ENCODE peak calls at places on chromosomes 6 and 20, in eight cellular contexts. One of them, this sample, is unnamed.
A peak's percentile ranks its signal among the peaks of the same experiment; 100 is the strongest.

GRCh38 chr20:3109350-3110302 is 25.1 kb upstream of the AVP start:
- DNase-seq in A549: no peak
- DNase-seq in cardiac muscle cell: no peak
- DNase-seq in neural progenitor cell: no peak
- DNase-seq in CD8-positive, alpha-beta T cell: no peak
- DNase-seq in pancreas: no peak
- DNase-seq in lower lobe of right lung: no peak
- DNase-seq in aorta: no peak
- DNase-seq in this sample: no peak

GRCh38 chr6:30990422-30991086 is 7.0 kb downstream of the MUC21 start:
- DNase-seq in A549: no peak
- DNase-seq in cardiac muscle cell: no peak
- DNase-seq in neural progenitor cell: no peak
- DNase-seq in CD8-positive, alpha-beta T cell: no peak
- DNase-seq in pancreas: no peak
- DNase-seq in lower lobe of right lung: no peak
- DNase-seq in aorta: no peak
- DNase-seq in this sample: no peak

GRCh38 chr6:7148100-7148822 is 40.5 kb downstream of the RREB1 start:
- DNase-seq in A549: no peak
- DNase-seq in cardiac muscle cell: no peak
- DNase-seq in neural progenitor cell: no peak
- DNase-seq in CD8-positive, alpha-beta T cell: no peak
- DNase-seq in pancreas: no peak
- DNase-seq in lower lobe of right lung: no peak
- DNase-seq in aorta: no peak
- DNase-seq in this sample: peak; percentile 63

GRCh38 chr6:2876210-2877056 is 26.7 kb downstream of the SERPINB9 start:
- DNase-seq in A549: peak; percentile 74
- DNase-seq in cardiac muscle cell: peak; percentile 95
- DNase-seq in neural progenitor cell: peak; percentile 64
- DNase-seq in CD8-positive, alpha-beta T cell: no peak
- DNase-seq in pancreas: peak; percentile 58
- DNase-seq in lower lobe of right lung: peak; percentile 79
- DNase-seq in aorta: no peak
- DNase-seq in this sample: peak; percentile 91

GRCh38 chr6:52598824-52599190 is 21.9 kb upstream of the TRAM2 start:
- DNase-seq in A549: no peak
- DNase-seq in cardiac muscle cell: no peak
- DNase-seq in neural progenitor cell: no peak
- DNase-seq in CD8-positive, alpha-beta T cell: no peak
- DNase-seq in pancreas: no peak
- DNase-seq in lower lobe of right lung: no peak
- DNase-seq in aorta: no peak
- DNase-seq in this sample: no peak

GRCh38 chr6:20630136-20630535 is 95.9 kb downstream of the CDKAL1 start:
- DNase-seq in A549: no peak
- DNase-seq in cardiac muscle cell: no peak
- DNase-seq in neural progenitor cell: peak; percentile 17
- DNase-seq in CD8-positive, alpha-beta T cell: no peak
- DNase-seq in pancreas: no peak
- DNase-seq in lower lobe of right lung: no peak
- DNase-seq in aorta: no peak
- DNase-seq in this sample: no peak

GRCh38 chr6:150898390-150899170 is 33.1 kb downstream of the MTHFD1L start:
- DNase-seq in A549: no peak
- DNase-seq in cardiac muscle cell: no peak
- DNase-seq in neural progenitor cell: no peak
- DNase-seq in CD8-positive, alpha-beta T cell: no peak
- DNase-seq in pancreas: no peak
- DNase-seq in lower lobe of right lung: no peak
- DNase-seq in aorta: no peak
- DNase-seq in this sample: peak; percentile 59

GRCh38 chr6:52576392-52577021 is 353 bp downstream of the TRAM2 start:
- DNase-seq in A549: peak; percentile 67
- DNase-seq in cardiac muscle cell: peak; percentile 83
- DNase-seq in neural progenitor cell: peak; percentile 83
- DNase-seq in CD8-positive, alpha-beta T cell: peak; percentile 34
- DNase-seq in pancreas: peak; percentile 16
- DNase-seq in lower lobe of right lung: no peak
- DNase-seq in aorta: peak; percentile 89
- DNase-seq in this sample: peak; percentile 88

GRCh38 chr6:16316741-16317251 is 78.4 kb downstream of the GMPR start:
- DNase-seq in A549: peak; percentile 21
- DNase-seq in cardiac muscle cell: peak; percentile 48
- DNase-seq in neural progenitor cell: peak; percentile 69
- DNase-seq in CD8-positive, alpha-beta T cell: no peak
- DNase-seq in pancreas: peak; percentile 16
- DNase-seq in lower lobe of right lung: no peak
- DNase-seq in aorta: no peak
- DNase-seq in this sample: peak; percentile 68

GRCh38 chr20:35952480-35953410 is 1.6 kb downstream of the SCAND1 start:
- DNase-seq in A549: peak; percentile 15
- DNase-seq in cardiac muscle cell: peak; percentile 32
- DNase-seq in neural progenitor cell: no peak
- DNase-seq in CD8-positive, alpha-beta T cell: no peak
- DNase-seq in pancreas: no peak
- DNase-seq in lower lobe of right lung: no peak
- DNase-seq in aorta: no peak
- DNase-seq in this sample: peak; percentile 58

GRCh38 chr6:15518057-15518456 is 144.8 kb downstream of the DTNBP1 start:
- DNase-seq in A549: no peak
- DNase-seq in cardiac muscle cell: no peak
- DNase-seq in neural progenitor cell: no peak
- DNase-seq in CD8-positive, alpha-beta T cell: no peak
- DNase-seq in pancreas: no peak
- DNase-seq in lower lobe of right lung: no peak
- DNase-seq in aorta: no peak
- DNase-seq in this sample: no peak

GRCh38 chr6:147699637-147700036 is 191.1 kb downstream of the SAMD5 start:
- DNase-seq in A549: peak; percentile 6
- DNase-seq in cardiac muscle cell: peak; percentile 20
- DNase-seq in neural progenitor cell: no peak
- DNase-seq in CD8-positive, alpha-beta T cell: no peak
- DNase-seq in pancreas: no peak
- DNase-seq in lower lobe of right lung: no peak
- DNase-seq in aorta: no peak
- DNase-seq in this sample: peak; percentile 68

GRCh38 chr6:20924911-20925543 is 390.8 kb downstream of the CDKAL1 start:
- DNase-seq in A549: no peak
- DNase-seq in cardiac muscle cell: no peak
- DNase-seq in neural progenitor cell: no peak
- DNase-seq in CD8-positive, alpha-beta T cell: no peak
- DNase-seq in pancreas: no peak
- DNase-seq in lower lobe of right lung: no peak
- DNase-seq in aorta: no peak
- DNase-seq in this sample: peak; percentile 23

GRCh38 chr6:42269553-42269952 is 51.9 kb upstream of the MRPS10 start:
- DNase-seq in A549: no peak
- DNase-seq in cardiac muscle cell: no peak
- DNase-seq in neural progenitor cell: no peak
- DNase-seq in CD8-positive, alpha-beta T cell: no peak
- DNase-seq in pancreas: no peak
- DNase-seq in lower lobe of right lung: no peak
- DNase-seq in aorta: no peak
- DNase-seq in this sample: no peak

GRCh38 chr6:36290668-36291620 is 21.1 kb downstream of the PNPLA1 start:
- DNase-seq in A549: peak; percentile 18
- DNase-seq in cardiac muscle cell: peak; percentile 58
- DNase-seq in neural progenitor cell: no peak
- DNase-seq in CD8-positive, alpha-beta T cell: no peak
- DNase-seq in pancreas: no peak
- DNase-seq in lower lobe of right lung: peak; percentile 59
- DNase-seq in aorta: no peak
- DNase-seq in this sample: peak; percentile 22

GRCh38 chr6:132624175-132624574 is at the start of gene TAAR2:
- DNase-seq in A549: no peak
- DNase-seq in cardiac muscle cell: no peak
- DNase-seq in neural progenitor cell: no peak
- DNase-seq in CD8-positive, alpha-beta T cell: no peak
- DNase-seq in pancreas: no peak
- DNase-seq in lower lobe of right lung: no peak
- DNase-seq in aorta: no peak
- DNase-seq in this sample: no peak

GRCh38 chr6:81940451-81940850 is 188.0 kb upstream of the TENT5A start:
- DNase-seq in A549: no peak
- DNase-seq in cardiac muscle cell: no peak
- DNase-seq in neural progenitor cell: no peak
- DNase-seq in CD8-positive, alpha-beta T cell: no peak
- DNase-seq in pancreas: no peak
- DNase-seq in lower lobe of right lung: no peak
- DNase-seq in aorta: no peak
- DNase-seq in this sample: no peak

GRCh38 chr6:35782424-35782823 is 1.6 kb downstream of the CLPSL1 start:
- DNase-seq in A549: no peak
- DNase-seq in cardiac muscle cell: no peak
- DNase-seq in neural progenitor cell: no peak
- DNase-seq in CD8-positive, alpha-beta T cell: no peak
- DNase-seq in pancreas: peak; percentile 47
- DNase-seq in lower lobe of right lung: no peak
- DNase-seq in aorta: no peak
- DNase-seq in this sample: no peak

GRCh38 chr6:140071601-140072062 is 697.2 kb upstream of the CITED2 start:
- DNase-seq in A549: no peak
- DNase-seq in cardiac muscle cell: peak; percentile 57
- DNase-seq in neural progenitor cell: no peak
- DNase-seq in CD8-positive, alpha-beta T cell: no peak
- DNase-seq in pancreas: no peak
- DNase-seq in lower lobe of right lung: no peak
- DNase-seq in aorta: no peak
- DNase-seq in this sample: peak; percentile 75
- H3K4me1 ChIP-seq in A549: peaks cover 18% of the 10 kb centered on the region
- H3K4me1 ChIP-seq in cardiac muscle cell: no peaks in the 10 kb centered on the region
- H3K4me1 ChIP-seq in neural progenitor cell: no peaks in the 10 kb centered on the region
- H3K4me1 ChIP-seq in CD8-positive, alpha-beta T cell: no peaks in the 10 kb centered on the region
- H3K4me1 ChIP-seq in pancreas: peaks cover 15% of the 10 kb centered on the region
- H3K4me1 ChIP-seq in lower lobe of right lung: peaks cover 18% of the 10 kb centered on the region
- H3K4me1 ChIP-seq in aorta: peaks cover 2% of the 10 kb centered on the region
- H3K4me1 ChIP-seq in this sample: peaks cover 1% of the 10 kb centered on the region

GRCh38 chr6:128519931-128520435 is 416 bp downstream of the PTPRK start:
- DNase-seq in A549: no peak
- DNase-seq in cardiac muscle cell: peak; percentile 77
- DNase-seq in neural progenitor cell: no peak
- DNase-seq in CD8-positive, alpha-beta T cell: peak; percentile 33
- DNase-seq in pancreas: peak; percentile 47
- DNase-seq in lower lobe of right lung: peak; percentile 70
- DNase-seq in aorta: no peak
- DNase-seq in this sample: no peak
- H3K4me3 ChIP-seq in A549: peak overlapping the region; percentile 95
- H3K4me3 ChIP-seq in cardiac muscle cell: peak overlapping the region; percentile 78
- H3K4me3 ChIP-seq in neural progenitor cell: peak overlapping the region; percentile 64
- H3K4me3 ChIP-seq in CD8-positive, alpha-beta T cell: peak overlapping the region; percentile 92
- H3K4me3 ChIP-seq in pancreas: peak overlapping the region; percentile 73
- H3K4me3 ChIP-seq in lower lobe of right lung: peak overlapping the region; percentile 82
- H3K4me3 ChIP-seq in aorta: peak overlapping the region; percentile 68
- H3K4me3 ChIP-seq in this sample: peak overlapping the region; percentile 97

DNA sequence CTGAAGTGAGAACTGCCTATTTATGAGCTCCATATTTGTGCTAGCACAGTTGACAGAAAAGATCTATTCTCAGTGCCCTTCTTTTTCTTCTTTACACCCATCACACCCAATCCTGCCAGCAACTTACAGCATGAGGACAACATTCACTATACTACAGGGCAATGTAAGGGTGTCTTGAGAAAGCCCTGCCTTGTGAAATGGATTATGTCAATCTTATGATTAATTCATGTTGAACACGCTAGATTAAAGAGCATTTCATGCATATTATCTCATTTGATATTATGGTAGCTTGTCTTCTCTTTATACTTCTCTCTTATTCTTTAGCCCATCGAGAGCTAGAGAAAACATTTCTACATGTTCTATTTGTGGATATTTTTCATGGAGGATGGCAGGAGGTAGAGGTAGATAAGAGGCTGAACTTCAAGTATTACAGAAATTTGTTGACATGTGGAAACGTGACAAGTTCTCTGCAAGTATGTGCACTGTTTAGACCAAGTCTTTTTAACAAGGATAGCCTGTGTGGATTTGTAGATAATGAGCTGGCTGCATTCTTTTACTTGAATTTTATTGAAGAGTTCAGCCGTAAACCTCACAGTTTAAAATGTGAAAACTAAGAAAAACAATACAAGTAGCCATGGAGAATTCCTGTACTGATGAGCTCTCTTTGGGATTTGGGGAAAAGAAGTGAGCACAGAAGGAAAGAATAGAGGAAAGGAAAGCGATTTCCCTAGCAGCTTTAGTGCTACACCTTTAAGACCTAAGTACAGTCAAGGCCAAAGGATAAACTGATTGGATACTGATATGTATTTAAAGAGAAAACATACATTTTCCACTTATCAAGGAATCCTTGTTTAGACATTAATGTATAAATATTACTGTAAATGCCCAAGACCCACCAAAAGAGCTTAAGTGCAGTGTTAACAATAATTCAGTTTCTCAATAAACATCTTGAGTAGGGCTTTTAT is 212.1 kb downstream of the ARHGAP18 start:
- DNase-seq in A549: no peak
- DNase-seq in cardiac muscle cell: no peak
- DNase-seq in neural progenitor cell: no peak
- DNase-seq in CD8-positive, alpha-beta T cell: no peak
- DNase-seq in pancreas: no peak
- DNase-seq in lower lobe of right lung: no peak
- DNase-seq in aorta: no peak
- DNase-seq in this sample: no peak
- H3K4me1 ChIP-seq in A549: peaks cover 53% of the 10 kb centered on the region
- H3K4me1 ChIP-seq in cardiac muscle cell: peaks cover 22% of the 10 kb centered on the region
- H3K4me1 ChIP-seq in neural progenitor cell: no peaks in the 10 kb centered on the region
- H3K4me1 ChIP-seq in CD8-positive, alpha-beta T cell: peaks cover 4% of the 10 kb centered on the region
- H3K4me1 ChIP-seq in pancreas: peaks cover 16% of the 10 kb centered on the region
- H3K4me1 ChIP-seq in lower lobe of right lung: peaks cover 18% of the 10 kb centered on the region
- H3K4me1 ChIP-seq in aorta: no peaks in the 10 kb centered on the region
- H3K4me1 ChIP-seq in this sample: peaks cover 9% of the 10 kb centered on the region

DNA sequence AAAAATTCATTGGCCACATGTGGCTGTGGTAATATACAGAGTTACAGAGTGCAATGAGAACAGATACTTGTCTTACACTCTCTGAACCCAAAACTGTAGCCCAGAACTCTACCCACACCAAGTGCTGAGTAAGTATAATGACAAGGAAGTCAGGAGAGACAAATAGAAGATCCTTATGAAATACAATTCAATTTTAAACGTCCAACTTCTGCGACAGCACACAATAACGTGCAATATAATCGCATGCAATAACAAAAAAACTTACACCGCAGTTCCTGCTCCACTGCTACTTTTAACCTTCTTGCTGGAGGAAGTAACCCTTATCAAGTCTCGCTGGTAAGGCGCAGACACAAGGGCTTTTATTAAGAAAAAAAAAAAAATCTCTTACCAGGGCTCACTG is 881 bp downstream of the SFT2D1 start:
- DNase-seq in A549: no peak
- DNase-seq in cardiac muscle cell: peak; percentile 12
- DNase-seq in neural progenitor cell: no peak
- DNase-seq in CD8-positive, alpha-beta T cell: no peak
- DNase-seq in pancreas: no peak
- DNase-seq in lower lobe of right lung: no peak
- DNase-seq in aorta: no peak
- DNase-seq in this sample: no peak
- H3K4me3 ChIP-seq in A549: peak overlapping the region; percentile 100
- H3K4me3 ChIP-seq in cardiac muscle cell: peak overlapping the region; percentile 56
- H3K4me3 ChIP-seq in neural progenitor cell: peak overlapping the region; percentile 86
- H3K4me3 ChIP-seq in CD8-positive, alpha-beta T cell: peak overlapping the region; percentile 90
- H3K4me3 ChIP-seq in pancreas: peak overlapping the region; percentile 93
- H3K4me3 ChIP-seq in lower lobe of right lung: peak overlapping the region; percentile 91
- H3K4me3 ChIP-seq in aorta: peak overlapping the region; percentile 91
- H3K4me3 ChIP-seq in this sample: no peak overlapping the region